ENCODE peak calls at places on chromosomes 11 and 22, in ten cellular contexts. A is GM04503; K is retina; G is D341Med; R is GM13976; D is activated T-helper 9 cell treated with anti-CD3 and anti-CD28 coated beads, Interleukin-2, amount 50 U/mL, for 16 hours; Y is NCI-H774; J is head of caudate nucleus; H is sigmoid colon; T is dorsolateral prefrontal cortex. Q is an unnamed sample.

GRCh38 chr22:24176630-24177029 is 4.7 kb upstream of the SUSD2 start:
- DNase-seq in Y (no peak), J (no peak), G (no peak), T (no peak), K (no peak), D (no peak), R (no peak), H (peak), A (no peak), Q (no peak)

GRCh38 chr11:1841511-1842148 is 2.8 kb downstream of the TNNI2 start:
- DNase-seq in K (no peak), J (no peak), G (no peak), H (no peak), T (no peak), D (no peak), Y (no peak), A (no peak), R (no peak), Q (no peak)

GRCh38 chr11:93559681-93560080 is 16.5 kb upstream of the SMCO4 start:
- DNase-seq in H (no peak), R (no peak), J (no peak), K (no peak), T (no peak), D (no peak), Y (no peak), G (no peak), A (no peak), Q (no peak)

GRCh38 chr11:12196335-12196734 is 85.9 kb downstream of the MICAL2 start:
- DNase-seq in T (no peak), A (no peak), R (no peak), G (no peak), J (no peak), K (no peak), Y (no peak), D (no peak), H (no peak), Q (no peak)

GRCh38 chr11:132632641-132633124 is 899.6 kb downstream of the OPCML start:
- DNase-seq in T (no peak), A (peak), Y (no peak), K (no peak), G (no peak), J (no peak), R (no peak), D (no peak), H (no peak), Q (no peak)

GRCh38 chr11:44680982-44681597 is 45.7 kb upstream of the TSPAN18 start:
- DNase-seq in H (no peak), J (no peak), Y (no peak), T (no peak), R (no peak), D (peak), G (no peak), K (no peak), A (no peak), Q (no peak)

GRCh38 chr11:35102267-35102666 is 36.7 kb upstream of the CD44 start:
- DNase-seq in K (no peak), Y (no peak), G (no peak), D (no peak), A (no peak), J (no peak), T (no peak), R (no peak), H (no peak), Q (no peak)

GRCh38 chr11:6475936-6476335 is 2.2 kb upstream of the TRIM3 start:
- DNase-seq in J (no peak), A (no peak), G (no peak), D (no peak), R (no peak), H (no peak), T (no peak), Y (peak), K (no peak), Q (peak)

GRCh38 chr11:92528051-92528450 is 303.4 kb downstream of the FAT3 start:
- DNase-seq in K (no peak), Y (no peak), G (no peak), J (no peak), D (no peak), A (peak), T (no peak), H (no peak), R (no peak), Q (no peak)

GRCh38 chr11:115421338-115422012 is 82.7 kb downstream of the CADM1 start:
- DNase-seq in A (no peak), J (no peak), D (no peak), T (no peak), Y (no peak), R (no peak), H (no peak), G (no peak), K (no peak), Q (peak)

GRCh38 chr11:109707411-109707810 is 285.4 kb downstream of the C11orf87 start:
- DNase-seq in D (no peak), A (no peak), G (no peak), K (no peak), R (no peak), J (no peak), T (no peak), H (no peak), Y (no peak), Q (no peak)

GRCh38 chr11:128400382-128401203 is 186.8 kb downstream of the ETS1 start:
- DNase-seq in D (no peak), H (no peak), G (no peak), K (no peak), A (peak), J (no peak), T (no peak), R (no peak), Y (no peak), Q (no peak)

GRCh38 chr11:31366795-31367194 is 2.7 kb downstream of the DCDC1 start:
- DNase-seq in J (no peak), R (no peak), Y (no peak), T (no peak), A (no peak), D (no peak), K (no peak), G (no peak), H (no peak), Q (no peak)

GRCh38 chr22:17782621-17783020 is 8.4 kb upstream of the BID start:
- DNase-seq in D (no peak), A (no peak), Y (no peak), K (no peak), H (no peak), J (no peak), T (no peak), G (no peak), R (no peak), Q (no peak)

GRCh38 chr22:21684492-21685163 is 18.8 kb downstream of the PPIL2 start:
- DNase-seq in J (no peak), A (no peak), D (no peak), T (no peak), G (no peak), H (no peak), K (no peak), R (no peak), Y (no peak), Q (no peak)

GRCh38 chr11:127866109-127866508 is 721.2 kb downstream of the ETS1 start:
- DNase-seq in R (no peak), D (no peak), K (no peak), H (no peak), A (no peak), J (no peak), Y (no peak), T (no peak), G (no peak), Q (no peak)

GRCh38 chr11:74139151-74139918 is 31.5 kb downstream of the C2CD3 start:
- DNase-seq in K (no peak), T (no peak), D (no peak), A (no peak), R (no peak), J (no peak), Y (no peak), G (no peak), H (no peak), Q (no peak)

Q was measured in LNCaP clone FGC.